ENCODE peak calls at places on chromosomes 11 and 22, in six cellular contexts. F is natural killer cell, N is WERI-Rb-1, C is upper lobe of right lung, V is cardiac muscle cell, D is epithelial cell of esophagus. K is an unnamed sample.

GRCh38 chr22:40594924-40595323 is 41.6 kb downstream of the MRTFA start:
- DNase-seq in F (no peak), N (no peak), C (peak), V (no peak), D (peak), K (peak)

GRCh38 chr11:70302086-70302752 is 31.7 kb downstream of the PPFIA1 start:
- DNase-seq in F (no peak), N (no peak), C (no peak), V (no peak), D (no peak), K (no peak)

GRCh38 chr22:43442386-43443060 is 30.7 kb downstream of the MPPED1 start:
- DNase-seq in F (no peak), N (no peak), C (peak), V (no peak), D (no peak), K (no peak)

GRCh38 chr22:28025333-28025732 is 106.3 kb upstream of the PITPNB start:
- DNase-seq in F (peak), N (peak), C (peak), V (no peak), D (no peak), K (no peak)

GRCh38 chr11:134032501-134033091 is 36.3 kb upstream of the JAM3 start:
- DNase-seq in F (no peak), N (no peak), C (no peak), V (no peak), D (no peak), K (peak)

GRCh38 chr11:122430490-122430889 is 225.0 kb upstream of the UBASH3B start:
- DNase-seq in F (no peak), N (no peak), C (no peak), V (no peak), D (no peak), K (no peak)

GRCh38 chr11:15965562-15966250 is 390.6 kb downstream of the SOX6 start:
- DNase-seq in F (no peak), N (no peak), C (peak), V (no peak), D (peak), K (peak)

GRCh38 chr11:36164522-36165250 is 124.5 kb downstream of the COMMD9 start:
- DNase-seq in F (no peak), N (no peak), C (no peak), V (no peak), D (peak), K (no peak)

GRCh38 chr11:75200051-75200450 is 40.5 kb upstream of the TPBGL start:
- DNase-seq in F (no peak), N (no peak), C (peak), V (no peak), D (no peak), K (no peak)

GRCh38 chr11:114011443-114011842 is 36.5 kb downstream of the HTR3A start:
- DNase-seq in F (no peak), N (no peak), C (no peak), V (no peak), D (no peak), K (no peak)
- TF ChIP-seq CTCF in F (no peak), N (no peak), C (no peak), V (no peak), D (no peak), K (no peak)

GRCh38 chr11:61873588-61874459 is 17.5 kb downstream of the FADS3 start:
- DNase-seq in F (no peak), N (no peak), C (no peak), V (no peak), D (no peak), K (no peak)
- TF ChIP-seq CTCF in F (no peak), N (no peak), C (no peak), V (no peak), D (no peak), K (no peak)

DNA sequence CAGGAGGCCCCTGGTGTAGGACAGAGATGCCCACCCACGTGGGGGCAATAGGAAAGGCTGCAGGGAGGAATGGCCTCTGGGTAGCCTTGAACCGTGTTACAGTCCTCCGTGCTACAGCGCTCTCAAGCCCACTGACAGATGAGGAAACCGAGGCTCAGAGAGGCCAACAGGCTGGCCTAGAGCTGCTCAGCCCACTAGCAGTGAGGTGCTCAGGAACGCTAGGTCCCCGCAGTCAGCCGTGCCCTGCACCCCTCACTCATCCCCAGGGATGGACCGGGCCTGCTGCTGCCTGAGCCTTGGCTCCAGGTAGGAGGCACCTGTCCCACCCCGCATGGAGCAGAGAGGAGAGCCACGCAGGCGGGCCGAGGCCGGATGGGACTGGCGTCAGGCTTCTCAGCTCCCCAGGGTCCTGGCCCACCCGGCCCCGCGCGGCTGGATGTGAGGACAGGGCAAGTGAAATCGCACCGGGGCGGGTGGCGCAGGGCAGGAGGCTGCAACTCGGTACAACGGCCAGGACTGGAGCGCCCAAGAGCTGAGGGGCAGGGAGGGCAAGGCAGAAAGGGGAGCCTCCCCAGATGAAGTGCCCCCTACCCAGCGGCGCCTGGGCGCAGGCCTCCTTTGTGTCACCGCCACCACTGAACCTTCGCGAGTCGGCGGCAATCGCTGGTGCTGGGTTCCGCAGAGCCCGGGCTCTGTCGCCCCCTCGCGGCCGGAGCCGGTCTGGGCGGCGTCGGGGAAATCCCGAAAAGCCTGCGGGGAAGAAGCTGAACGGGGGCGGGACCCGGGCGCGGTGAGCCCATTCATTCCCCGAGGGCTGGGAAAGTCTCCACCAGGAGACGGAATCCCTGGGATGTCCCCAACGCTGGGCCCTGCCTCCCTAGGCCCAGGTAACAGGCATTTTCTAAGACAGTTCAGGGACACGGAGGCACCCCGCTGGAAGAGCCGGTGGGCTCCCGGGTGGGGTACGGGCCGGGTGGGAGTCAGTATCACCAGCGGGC is 8.4 kb upstream of the SLC2A11 start:
- DNase-seq in F (peak), N (peak), C (peak), V (peak), D (peak), K (peak)
- TF ChIP-seq CTCF in F (peak), N (peak), C (peak), V (peak), D (peak), K (peak)

GRCh38 chr22:44583854-44584253 is 85.8 kb upstream of the RTL6 start:
- DNase-seq in F (no peak), N (no peak), C (peak), V (no peak), D (no peak), K (peak)
- TF ChIP-seq CTCF in F (no peak), N (peak), C (no peak), V (no peak), D (no peak), K (no peak)

GRCh38 chr11:112086422-112087191 is at the start of the genes SDHD and TIMM8B:
- DNase-seq in F (peak), N (peak), C (peak), V (peak), D (peak), K (peak)
- TF ChIP-seq CTCF in F (peak), N (peak), C (peak), V (peak), D (peak), K (peak)

DNA sequence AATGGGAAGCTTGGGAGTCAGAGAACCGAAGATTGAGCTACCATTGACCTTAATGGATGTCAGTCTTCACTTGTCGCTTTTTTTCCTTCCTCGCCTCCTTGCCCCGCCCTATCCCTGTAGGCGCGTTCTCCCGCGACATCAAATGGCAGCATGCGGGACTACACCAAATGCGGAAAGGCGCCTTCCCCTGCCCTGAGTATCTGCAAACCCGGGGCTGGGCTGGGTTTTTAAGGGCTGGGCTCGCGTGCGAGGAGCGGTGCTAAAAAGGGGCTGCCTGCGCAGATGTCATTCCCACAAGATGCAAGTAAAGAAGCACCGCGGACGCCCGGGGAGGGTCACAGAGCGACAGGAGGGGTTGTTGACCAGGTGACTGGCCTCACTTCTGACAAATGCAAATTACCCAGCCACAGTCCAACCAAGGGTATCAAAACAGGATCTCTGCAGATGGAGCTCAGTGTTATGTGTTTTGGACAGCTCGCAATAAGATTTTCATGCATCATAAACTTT is 4.7 kb upstream of the FAM111B start:
- DNase-seq in F (no peak), N (no peak), C (peak), V (peak), D (peak), K (peak)
- TF ChIP-seq CTCF in F (no peak), N (no peak), C (peak), V (peak), D (peak), K (peak)

GRCh38 chr22:24117942-24118341 is 63.3 kb upstream of the SUSD2 start:
- DNase-seq in F (no peak), N (peak), C (no peak), V (no peak), D (no peak), K (no peak)
- TF ChIP-seq CTCF in F (no peak), N (peak), C (no peak), V (no peak), D (no peak), K (no peak)

K was measured in lower lobe of right lung.